ENCODE peak calls at places on chromosomes 1 and 21, in eight cellular contexts. S is lower leg skin, V is LNCaP clone FGC, D is left ventricle myocardium inferior, G is HFF-Myc, A is AG04450, L is HFFc6, H is GM06990. C is an unnamed sample.
A peak's percentile ranks its signal among the peaks of the same experiment; 100 is the strongest.

GRCh38 chr1:46528297-46528955 is 23.0 kb downstream of the KNCN start:
- DNase-seq in S (no peak), V (no peak), D (no peak), G (no peak), A (no peak), L (no peak), H (no peak), C (no peak)

GRCh38 chr1:212525479-212526110 is 83.0 kb upstream of the ATF3 start:
- DNase-seq in S (no peak), V (peak; percentile 17), D (peak; percentile 42), G (no peak), A (no peak), L (peak; percentile 28), H (no peak), C (peak; percentile 36)

GRCh38 chr1:59730759-59731478 is 83.8 kb upstream of the HOOK1 start:
- DNase-seq in S (peak; percentile 84), V (no peak), D (peak; percentile 63), G (peak; percentile 86), A (peak; percentile 95), L (peak; percentile 93), H (no peak), C (peak; percentile 79)

GRCh38 chr21:44524412-44525371 is 15.3 kb downstream of the KRTAP10-1 start:
- DNase-seq in S (no peak), V (no peak), D (no peak), G (no peak), A (no peak), L (no peak), H (no peak), C (no peak)

GRCh38 chr1:66563094-66563800 is 29.3 kb downstream of the SGIP1 start:
- DNase-seq in S (peak; percentile 23), V (no peak), D (no peak), G (peak; percentile 93), A (peak; percentile 91), L (peak; percentile 90), H (no peak), C (peak; percentile 58)

GRCh38 chr1:68379085-68379478 is 70.7 kb downstream of the RPE65 start:
- DNase-seq in S (no peak), V (no peak), D (no peak), G (no peak), A (no peak), L (peak; percentile 21), H (no peak), C (no peak)

GRCh38 chr1:208864366-208864965 is 620.3 kb upstream of the PLXNA2 start:
- DNase-seq in S (no peak), V (no peak), D (no peak), G (no peak), A (no peak), L (no peak), H (no peak), C (no peak)

GRCh38 chr1:46302091-46303037 is 1.1 kb downstream of the LRRC41 start:
- DNase-seq in S (no peak), V (no peak), D (peak; percentile 50), G (no peak), A (no peak), L (peak; percentile 14), H (peak; percentile 82), C (peak; percentile 51)

GRCh38 chr1:8040586-8040985 is 14.5 kb upstream of the ERRFI1 start:
- DNase-seq in S (peak; percentile 82), V (peak; percentile 78), D (peak; percentile 53), G (peak; percentile 94), A (peak; percentile 95), L (peak; percentile 96), H (no peak), C (peak; percentile 90)

GRCh38 chr1:11129649-11130048 is 30.0 kb upstream of the EXOSC10 start:
- DNase-seq in S (no peak), V (no peak), D (no peak), G (no peak), A (no peak), L (no peak), H (no peak), C (no peak)

GRCh38 chr1:205668951-205669340 is 11.4 kb downstream of the SLC45A3 start:
- DNase-seq in S (no peak), V (no peak), D (no peak), G (no peak), A (no peak), L (no peak), H (peak; percentile 67), C (no peak)

GRCh38 chr1:26541816-26542711 is 12.5 kb downstream of the RPS6KA1 start:
- DNase-seq in S (peak; percentile 73), V (no peak), D (peak; percentile 73), G (no peak), A (peak; percentile 21), L (no peak), H (peak; percentile 91), C (peak; percentile 47)

GRCh38 chr1:110682898-110683297 is 8.2 kb upstream of the KCNA3 start:
- DNase-seq in S (no peak), V (no peak), D (no peak), G (no peak), A (no peak), L (no peak), H (no peak), C (no peak)

GRCh38 chr1:205275133-205275532 is 46.4 kb downstream of the NUAK2 start:
- DNase-seq in S (no peak), V (peak; percentile 98), D (no peak), G (no peak), A (no peak), L (no peak), H (no peak), C (no peak)

GRCh38 chr1:81878538-81878937 is 77.8 kb downstream of the ADGRL2 start:
- DNase-seq in S (no peak), V (no peak), D (no peak), G (no peak), A (no peak), L (no peak), H (no peak), C (no peak)

GRCh38 chr1:12491691-12492090 is 126.3 kb downstream of the DHRS3 start:
- DNase-seq in S (no peak), V (no peak), D (no peak), G (no peak), A (no peak), L (no peak), H (no peak), C (no peak)

GRCh38 chr1:206949208-206949607 is 2.9 kb upstream of the PIGR start:
- DNase-seq in S (no peak), V (no peak), D (no peak), G (no peak), A (no peak), L (no peak), H (no peak), C (no peak)

GRCh38 chr1:29504266-29504665 is 267.9 kb downstream of the PTPRU start:
- DNase-seq in S (no peak), V (peak; percentile 13), D (no peak), G (no peak), A (no peak), L (peak; percentile 4), H (no peak), C (no peak)

GRCh38 chr1:209850342-209850979 is 22.7 kb downstream of the UTP25 start:
- DNase-seq in S (peak; percentile 22), V (peak; percentile 54), D (peak; percentile 29), G (no peak), A (no peak), L (peak; percentile 62), H (no peak), C (peak; percentile 46)

GRCh38 chr21:45560106-45561021 is 18.1 kb upstream of the SLC19A1 start:
- DNase-seq in S (no peak), V (no peak), D (peak; percentile 9), G (no peak), A (no peak), L (no peak), H (no peak), C (no peak)

DNA sequence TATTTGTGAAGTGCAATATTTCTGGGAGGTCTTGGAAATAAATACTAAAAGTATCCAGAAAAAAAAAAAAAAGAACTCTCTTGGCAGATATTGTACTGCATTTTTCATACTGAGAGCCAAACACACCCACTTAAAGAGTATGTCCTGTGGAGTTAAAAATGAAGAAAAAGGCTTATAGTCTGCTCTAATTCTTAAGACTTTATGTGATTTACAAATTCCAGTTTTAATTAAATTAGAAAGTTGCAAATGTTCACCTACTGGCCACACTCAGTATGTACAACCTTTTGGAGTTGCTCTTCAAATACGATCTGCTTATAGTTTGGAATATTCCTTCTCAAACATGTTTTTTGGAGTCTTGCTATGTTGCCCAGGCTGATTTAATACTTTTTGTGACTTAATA is 107.6 kb downstream of the LEPR start:
- DNase-seq in S (no peak), V (no peak), D (no peak), G (no peak), A (no peak), L (no peak), H (no peak), C (no peak)
- TF ChIP-seq CTCF in S (no peak), V (no peak), D (peak; percentile 28), G (no peak), A (peak; percentile 23), L (peak; percentile 83), H (no peak), C (no peak)

DNA sequence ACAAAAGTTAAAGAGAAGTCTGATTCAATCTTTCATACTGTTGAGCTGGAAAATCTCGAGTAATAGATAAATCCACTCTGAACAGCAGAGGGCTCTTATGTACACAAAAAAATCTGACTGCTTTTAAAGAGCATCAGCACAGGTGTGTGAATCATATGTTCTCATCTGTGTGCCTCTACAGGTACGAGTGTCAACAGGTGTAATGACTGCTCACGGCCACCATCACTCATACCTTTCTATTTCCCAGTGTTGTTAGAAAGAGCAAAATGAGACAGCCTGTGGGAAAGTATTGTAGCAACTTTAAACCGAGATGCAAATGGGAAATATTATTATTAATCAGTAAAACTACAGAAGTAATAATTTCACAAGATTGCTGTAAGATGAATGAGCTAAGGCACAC is 49.0 kb upstream of the SCAF4 start:
- DNase-seq in S (no peak), V (peak; percentile 68), D (no peak), G (no peak), A (no peak), L (no peak), H (no peak), C (peak; percentile 60)
- TF ChIP-seq CTCF in S (no peak), V (peak; percentile 49), D (no peak), G (no peak), A (no peak), L (peak; percentile 42), H (peak; percentile 12), C (peak; percentile 13)

DNA sequence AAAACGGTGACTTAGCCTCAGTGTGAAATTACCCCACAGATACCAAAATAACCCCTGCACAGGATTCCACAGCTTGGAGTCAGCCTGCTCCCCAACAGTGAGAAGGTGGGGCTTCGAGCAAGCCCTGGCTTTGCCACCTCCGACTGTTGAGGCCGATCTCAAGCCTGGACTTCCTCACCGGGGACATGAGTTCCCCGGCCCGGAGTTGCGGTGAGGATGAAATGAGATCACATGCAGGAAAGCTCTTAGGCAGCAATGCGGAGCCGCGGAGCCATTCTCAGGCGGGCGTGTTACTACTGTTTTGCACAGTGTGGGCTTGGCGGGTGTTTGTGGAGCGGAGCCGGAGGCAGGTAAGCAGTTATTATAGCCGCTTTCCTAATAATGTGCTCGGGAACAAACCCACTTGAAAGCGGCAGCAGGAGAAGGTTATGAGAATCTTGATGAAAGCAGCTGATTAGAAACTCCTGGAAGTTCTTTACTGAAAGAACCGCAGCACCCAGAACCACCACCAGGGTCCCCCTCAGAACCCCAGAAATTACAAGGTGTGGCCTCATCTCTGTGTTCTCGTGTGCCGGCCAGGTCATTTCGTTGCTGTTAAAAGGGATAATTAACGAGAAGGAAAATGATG is 3.9 kb upstream of the CLSTN1 start:
- DNase-seq in S (no peak), V (no peak), D (no peak), G (no peak), A (no peak), L (no peak), H (no peak), C (no peak)
- TF ChIP-seq CTCF in S (no peak), V (no peak), D (peak; percentile 11), G (peak; percentile 38), A (peak; percentile 47), L (peak; percentile 73), H (no peak), C (no peak)

GRCh38 chr1:3776231-3777030 is 3.9 kb downstream of the SMIM1 start:
- DNase-seq in S (no peak), V (no peak), D (no peak), G (no peak), A (no peak), L (no peak), H (no peak), C (no peak)
- TF ChIP-seq CTCF in S (no peak), V (no peak), D (no peak), G (no peak), A (no peak), L (no peak), H (no peak), C (no peak)

C was measured in RWPE1.